ENCODE peak calls at places on chromosomes 6 and 20, in seven cellular contexts. One of them, this sample, is unnamed.

GRCh38 chr6:43728586-43728985 is 41.0 kb upstream of the MRPS18A start:
- DNase-seq in NCI-H226: no peak
- DNase-seq in astrocyte: no peak
- DNase-seq in stimulated activated CD4-positive, alpha-beta T cell treated with anti-CD3 and anti-CD28 coated beads, Interleukin-4, amount 100 ng/mL, for 48 hours: no peak
- DNase-seq in SHP77: no peak
- DNase-seq in activated CD8-positive, alpha-beta memory T cell treated with anti-CD3 and anti-CD28 coated beads for 4 hours: no peak
- DNase-seq in non-pigmented ciliary epithelial cell: no peak
- DNase-seq in this sample: no peak

GRCh38 chr20:12762725-12763124 is 246.0 kb upstream of the SPTLC3 start:
- DNase-seq in astrocyte: no peak
- DNase-seq in stimulated activated CD4-positive, alpha-beta T cell treated with anti-CD3 and anti-CD28 coated beads, Interleukin-4, amount 100 ng/mL, for 48 hours: no peak
- DNase-seq in NCI-H226: no peak
- DNase-seq in activated CD8-positive, alpha-beta memory T cell treated with anti-CD3 and anti-CD28 coated beads for 4 hours: no peak
- DNase-seq in SHP77: peak; percentile 16
- DNase-seq in non-pigmented ciliary epithelial cell: no peak
- DNase-seq in this sample: no peak

GRCh38 chr20:57473246-57474042 is 51.5 kb downstream of the CTCFL start:
- DNase-seq in activated CD8-positive, alpha-beta memory T cell treated with anti-CD3 and anti-CD28 coated beads for 4 hours: no peak
- DNase-seq in NCI-H226: no peak
- DNase-seq in astrocyte: no peak
- DNase-seq in stimulated activated CD4-positive, alpha-beta T cell treated with anti-CD3 and anti-CD28 coated beads, Interleukin-4, amount 100 ng/mL, for 48 hours: no peak
- DNase-seq in SHP77: no peak
- DNase-seq in non-pigmented ciliary epithelial cell: no peak
- DNase-seq in this sample: peak; percentile 61

GRCh38 chr20:63072231-63072791 is 65.5 kb upstream of the BHLHE23 start:
- DNase-seq in activated CD8-positive, alpha-beta memory T cell treated with anti-CD3 and anti-CD28 coated beads for 4 hours: no peak
- DNase-seq in stimulated activated CD4-positive, alpha-beta T cell treated with anti-CD3 and anti-CD28 coated beads, Interleukin-4, amount 100 ng/mL, for 48 hours: no peak
- DNase-seq in NCI-H226: no peak
- DNase-seq in SHP77: no peak
- DNase-seq in astrocyte: no peak
- DNase-seq in non-pigmented ciliary epithelial cell: no peak
- DNase-seq in this sample: no peak

GRCh38 chr6:81451787-81452186 is 300.7 kb downstream of the TENT5A start:
- DNase-seq in activated CD8-positive, alpha-beta memory T cell treated with anti-CD3 and anti-CD28 coated beads for 4 hours: no peak
- DNase-seq in SHP77: peak; percentile 89
- DNase-seq in astrocyte: peak; percentile 93
- DNase-seq in non-pigmented ciliary epithelial cell: peak; percentile 96
- DNase-seq in stimulated activated CD4-positive, alpha-beta T cell treated with anti-CD3 and anti-CD28 coated beads, Interleukin-4, amount 100 ng/mL, for 48 hours: no peak
- DNase-seq in NCI-H226: peak; percentile 89
- DNase-seq in this sample: no peak

GRCh38 chr20:667351-668034 is 8.1 kb downstream of the SCRT2 start:
- DNase-seq in non-pigmented ciliary epithelial cell: no peak
- DNase-seq in activated CD8-positive, alpha-beta memory T cell treated with anti-CD3 and anti-CD28 coated beads for 4 hours: peak; percentile 39
- DNase-seq in SHP77: peak; percentile 61
- DNase-seq in stimulated activated CD4-positive, alpha-beta T cell treated with anti-CD3 and anti-CD28 coated beads, Interleukin-4, amount 100 ng/mL, for 48 hours: peak; percentile 54
- DNase-seq in astrocyte: no peak
- DNase-seq in NCI-H226: no peak
- DNase-seq in this sample: peak; percentile 41

GRCh38 chr6:118485601-118486550 is 62.2 kb upstream of the PLN start:
- DNase-seq in activated CD8-positive, alpha-beta memory T cell treated with anti-CD3 and anti-CD28 coated beads for 4 hours: no peak
- DNase-seq in SHP77: no peak
- DNase-seq in NCI-H226: no peak
- DNase-seq in stimulated activated CD4-positive, alpha-beta T cell treated with anti-CD3 and anti-CD28 coated beads, Interleukin-4, amount 100 ng/mL, for 48 hours: no peak
- DNase-seq in non-pigmented ciliary epithelial cell: no peak
- DNase-seq in astrocyte: no peak
- DNase-seq in this sample: no peak

GRCh38 chr6:165850434-165851019 is 187.5 kb upstream of the PDE10A start:
- DNase-seq in stimulated activated CD4-positive, alpha-beta T cell treated with anti-CD3 and anti-CD28 coated beads, Interleukin-4, amount 100 ng/mL, for 48 hours: peak; percentile 49
- DNase-seq in astrocyte: peak; percentile 10
- DNase-seq in activated CD8-positive, alpha-beta memory T cell treated with anti-CD3 and anti-CD28 coated beads for 4 hours: peak; percentile 5
- DNase-seq in non-pigmented ciliary epithelial cell: peak; percentile 5
- DNase-seq in SHP77: peak; percentile 39
- DNase-seq in NCI-H226: peak; percentile 35
- DNase-seq in this sample: peak; percentile 57

GRCh38 chr6:157143171-157143884 is 180.0 kb downstream of the TMEM242 start:
- DNase-seq in stimulated activated CD4-positive, alpha-beta T cell treated with anti-CD3 and anti-CD28 coated beads, Interleukin-4, amount 100 ng/mL, for 48 hours: peak; percentile 8
- DNase-seq in SHP77: no peak
- DNase-seq in NCI-H226: no peak
- DNase-seq in astrocyte: peak; percentile 97
- DNase-seq in activated CD8-positive, alpha-beta memory T cell treated with anti-CD3 and anti-CD28 coated beads for 4 hours: no peak
- DNase-seq in non-pigmented ciliary epithelial cell: no peak
- DNase-seq in this sample: no peak

GRCh38 chr6:162999575-163000285 is 272.0 kb downstream of the PACRG start:
- DNase-seq in activated CD8-positive, alpha-beta memory T cell treated with anti-CD3 and anti-CD28 coated beads for 4 hours: no peak
- DNase-seq in stimulated activated CD4-positive, alpha-beta T cell treated with anti-CD3 and anti-CD28 coated beads, Interleukin-4, amount 100 ng/mL, for 48 hours: no peak
- DNase-seq in SHP77: no peak
- DNase-seq in NCI-H226: no peak
- DNase-seq in astrocyte: peak; percentile 92
- DNase-seq in non-pigmented ciliary epithelial cell: peak; percentile 36
- DNase-seq in this sample: no peak

GRCh38 chr6:157535354-157536217 is 154.6 kb downstream of the ZDHHC14 start:
- DNase-seq in activated CD8-positive, alpha-beta memory T cell treated with anti-CD3 and anti-CD28 coated beads for 4 hours: no peak
- DNase-seq in non-pigmented ciliary epithelial cell: peak; percentile 30
- DNase-seq in astrocyte: peak; percentile 86
- DNase-seq in NCI-H226: peak; percentile 62
- DNase-seq in stimulated activated CD4-positive, alpha-beta T cell treated with anti-CD3 and anti-CD28 coated beads, Interleukin-4, amount 100 ng/mL, for 48 hours: no peak
- DNase-seq in SHP77: no peak
- DNase-seq in this sample: no peak

GRCh38 chr20:50913976-50914375 is 17.3 kb downstream of the ADNP start:
- DNase-seq in activated CD8-positive, alpha-beta memory T cell treated with anti-CD3 and anti-CD28 coated beads for 4 hours: no peak
- DNase-seq in NCI-H226: peak; percentile 92
- DNase-seq in non-pigmented ciliary epithelial cell: peak; percentile 55
- DNase-seq in astrocyte: peak; percentile 83
- DNase-seq in SHP77: no peak
- DNase-seq in stimulated activated CD4-positive, alpha-beta T cell treated with anti-CD3 and anti-CD28 coated beads, Interleukin-4, amount 100 ng/mL, for 48 hours: peak; percentile 11
- DNase-seq in this sample: no peak

GRCh38 chr6:166588691-166589333 is 2.3 kb upstream of the RAMACL start:
- DNase-seq in SHP77: no peak
- DNase-seq in astrocyte: peak; percentile 84
- DNase-seq in non-pigmented ciliary epithelial cell: no peak
- DNase-seq in NCI-H226: peak; percentile 71
- DNase-seq in activated CD8-positive, alpha-beta memory T cell treated with anti-CD3 and anti-CD28 coated beads for 4 hours: no peak
- DNase-seq in stimulated activated CD4-positive, alpha-beta T cell treated with anti-CD3 and anti-CD28 coated beads, Interleukin-4, amount 100 ng/mL, for 48 hours: no peak
- DNase-seq in this sample: peak; percentile 45

GRCh38 chr6:46144270-46144669 is 14.5 kb downstream of the ENPP4 start:
- DNase-seq in SHP77: no peak
- DNase-seq in non-pigmented ciliary epithelial cell: no peak
- DNase-seq in activated CD8-positive, alpha-beta memory T cell treated with anti-CD3 and anti-CD28 coated beads for 4 hours: no peak
- DNase-seq in NCI-H226: no peak
- DNase-seq in stimulated activated CD4-positive, alpha-beta T cell treated with anti-CD3 and anti-CD28 coated beads, Interleukin-4, amount 100 ng/mL, for 48 hours: no peak
- DNase-seq in astrocyte: no peak
- DNase-seq in this sample: no peak

GRCh38 chr6:80460396-80460912 is 354.0 kb downstream of the BCKDHB start:
- DNase-seq in NCI-H226: no peak
- DNase-seq in non-pigmented ciliary epithelial cell: no peak
- DNase-seq in astrocyte: no peak
- DNase-seq in SHP77: no peak
- DNase-seq in activated CD8-positive, alpha-beta memory T cell treated with anti-CD3 and anti-CD28 coated beads for 4 hours: no peak
- DNase-seq in stimulated activated CD4-positive, alpha-beta T cell treated with anti-CD3 and anti-CD28 coated beads, Interleukin-4, amount 100 ng/mL, for 48 hours: no peak
- DNase-seq in this sample: no peak

GRCh38 chr20:9514461-9515210 is at the start of gene LAMP5:
- DNase-seq in NCI-H226: no peak
- DNase-seq in astrocyte: peak; percentile 17
- DNase-seq in SHP77: no peak
- DNase-seq in non-pigmented ciliary epithelial cell: no peak
- DNase-seq in stimulated activated CD4-positive, alpha-beta T cell treated with anti-CD3 and anti-CD28 coated beads, Interleukin-4, amount 100 ng/mL, for 48 hours: no peak
- DNase-seq in activated CD8-positive, alpha-beta memory T cell treated with anti-CD3 and anti-CD28 coated beads for 4 hours: no peak
- DNase-seq in this sample: no peak

GRCh38 chr6:37965964-37966676 is 146.6 kb downstream of the ZFAND3 start:
- DNase-seq in activated CD8-positive, alpha-beta memory T cell treated with anti-CD3 and anti-CD28 coated beads for 4 hours: no peak
- DNase-seq in NCI-H226: peak; percentile 6
- DNase-seq in SHP77: no peak
- DNase-seq in stimulated activated CD4-positive, alpha-beta T cell treated with anti-CD3 and anti-CD28 coated beads, Interleukin-4, amount 100 ng/mL, for 48 hours: no peak
- DNase-seq in astrocyte: peak; percentile 93
- DNase-seq in non-pigmented ciliary epithelial cell: peak; percentile 49
- DNase-seq in this sample: no peak

GRCh38 chr20:63218701-63219446 is 2.9 kb upstream of the YTHDF1 start:
- DNase-seq in stimulated activated CD4-positive, alpha-beta T cell treated with anti-CD3 and anti-CD28 coated beads, Interleukin-4, amount 100 ng/mL, for 48 hours: no peak
- DNase-seq in non-pigmented ciliary epithelial cell: no peak
- DNase-seq in NCI-H226: no peak
- DNase-seq in SHP77: no peak
- DNase-seq in activated CD8-positive, alpha-beta memory T cell treated with anti-CD3 and anti-CD28 coated beads for 4 hours: no peak
- DNase-seq in astrocyte: no peak
- DNase-seq in this sample: no peak

GRCh38 chr6:156794963-156795362 is 17.8 kb downstream of the ARID1B start:
- DNase-seq in SHP77: no peak
- DNase-seq in astrocyte: no peak
- DNase-seq in non-pigmented ciliary epithelial cell: no peak
- DNase-seq in activated CD8-positive, alpha-beta memory T cell treated with anti-CD3 and anti-CD28 coated beads for 4 hours: no peak
- DNase-seq in NCI-H226: no peak
- DNase-seq in stimulated activated CD4-positive, alpha-beta T cell treated with anti-CD3 and anti-CD28 coated beads, Interleukin-4, amount 100 ng/mL, for 48 hours: peak; percentile 7
- DNase-seq in this sample: no peak

GRCh38 chr6:109024784-109025183 is 69.9 kb downstream of the SESN1 start:
- DNase-seq in non-pigmented ciliary epithelial cell: no peak
- DNase-seq in astrocyte: no peak
- DNase-seq in NCI-H226: no peak
- DNase-seq in activated CD8-positive, alpha-beta memory T cell treated with anti-CD3 and anti-CD28 coated beads for 4 hours: no peak
- DNase-seq in SHP77: no peak
- DNase-seq in stimulated activated CD4-positive, alpha-beta T cell treated with anti-CD3 and anti-CD28 coated beads, Interleukin-4, amount 100 ng/mL, for 48 hours: no peak
- DNase-seq in this sample: no peak

GRCh38 chr6:15148356-15149058 is 97.4 kb upstream of the JARID2 start:
- DNase-seq in SHP77: no peak
- DNase-seq in non-pigmented ciliary epithelial cell: peak; percentile 67
- DNase-seq in activated CD8-positive, alpha-beta memory T cell treated with anti-CD3 and anti-CD28 coated beads for 4 hours: no peak
- DNase-seq in NCI-H226: no peak
- DNase-seq in astrocyte: peak; percentile 71
- DNase-seq in stimulated activated CD4-positive, alpha-beta T cell treated with anti-CD3 and anti-CD28 coated beads, Interleukin-4, amount 100 ng/mL, for 48 hours: no peak
- DNase-seq in this sample: peak; percentile 73

GRCh38 chr6:33634203-33634727 is 13.1 kb downstream of the ITPR3 start:
- DNase-seq in SHP77: no peak
- DNase-seq in non-pigmented ciliary epithelial cell: no peak
- DNase-seq in astrocyte: no peak
- DNase-seq in stimulated activated CD4-positive, alpha-beta T cell treated with anti-CD3 and anti-CD28 coated beads, Interleukin-4, amount 100 ng/mL, for 48 hours: no peak
- DNase-seq in activated CD8-positive, alpha-beta memory T cell treated with anti-CD3 and anti-CD28 coated beads for 4 hours: no peak
- DNase-seq in NCI-H226: no peak
- DNase-seq in this sample: no peak

GRCh38 chr6:73180718-73181619 is 44.3 kb downstream of the KHDC1L start:
- DNase-seq in activated CD8-positive, alpha-beta memory T cell treated with anti-CD3 and anti-CD28 coated beads for 4 hours: no peak
- DNase-seq in NCI-H226: peak; percentile 50
- DNase-seq in non-pigmented ciliary epithelial cell: peak; percentile 52
- DNase-seq in stimulated activated CD4-positive, alpha-beta T cell treated with anti-CD3 and anti-CD28 coated beads, Interleukin-4, amount 100 ng/mL, for 48 hours: no peak
- DNase-seq in astrocyte: peak; percentile 66
- DNase-seq in SHP77: peak; percentile 45
- DNase-seq in this sample: peak; percentile 9

GRCh38 chr20:61951695-61952533 is 113.8 kb downstream of the TAF4 start:
- DNase-seq in NCI-H226: no peak
- DNase-seq in stimulated activated CD4-positive, alpha-beta T cell treated with anti-CD3 and anti-CD28 coated beads, Interleukin-4, amount 100 ng/mL, for 48 hours: no peak
- DNase-seq in SHP77: no peak
- DNase-seq in activated CD8-positive, alpha-beta memory T cell treated with anti-CD3 and anti-CD28 coated beads for 4 hours: no peak
- DNase-seq in astrocyte: peak; percentile 15
- DNase-seq in non-pigmented ciliary epithelial cell: no peak
- DNase-seq in this sample: peak; percentile 76

GRCh38 chr6:154297210-154297609 is 59.4 kb downstream of the IPCEF1 start:
- DNase-seq in SHP77: no peak
- DNase-seq in non-pigmented ciliary epithelial cell: no peak
- DNase-seq in stimulated activated CD4-positive, alpha-beta T cell treated with anti-CD3 and anti-CD28 coated beads, Interleukin-4, amount 100 ng/mL, for 48 hours: no peak
- DNase-seq in activated CD8-positive, alpha-beta memory T cell treated with anti-CD3 and anti-CD28 coated beads for 4 hours: no peak
- DNase-seq in NCI-H226: no peak
- DNase-seq in astrocyte: no peak
- DNase-seq in this sample: no peak

GRCh38 chr6:132977413-132977812 is 163.0 kb downstream of the RPS12 start:
- DNase-seq in astrocyte: no peak
- DNase-seq in SHP77: no peak
- DNase-seq in stimulated activated CD4-positive, alpha-beta T cell treated with anti-CD3 and anti-CD28 coated beads, Interleukin-4, amount 100 ng/mL, for 48 hours: no peak
- DNase-seq in non-pigmented ciliary epithelial cell: no peak
- DNase-seq in activated CD8-positive, alpha-beta memory T cell treated with anti-CD3 and anti-CD28 coated beads for 4 hours: no peak
- DNase-seq in NCI-H226: no peak
- DNase-seq in this sample: no peak

GRCh38 chr20:41413169-41413568 is 46.6 kb upstream of the EMILIN3 start:
- DNase-seq in SHP77: no peak
- DNase-seq in NCI-H226: no peak
- DNase-seq in astrocyte: no peak
- DNase-seq in non-pigmented ciliary epithelial cell: no peak
- DNase-seq in activated CD8-positive, alpha-beta memory T cell treated with anti-CD3 and anti-CD28 coated beads for 4 hours: no peak
- DNase-seq in stimulated activated CD4-positive, alpha-beta T cell treated with anti-CD3 and anti-CD28 coated beads, Interleukin-4, amount 100 ng/mL, for 48 hours: no peak
- DNase-seq in this sample: no peak

GRCh38 chr20:46142124-46142523 is 24.0 kb downstream of the CD40 start:
- DNase-seq in non-pigmented ciliary epithelial cell: no peak
- DNase-seq in SHP77: no peak
- DNase-seq in NCI-H226: no peak
- DNase-seq in stimulated activated CD4-positive, alpha-beta T cell treated with anti-CD3 and anti-CD28 coated beads, Interleukin-4, amount 100 ng/mL, for 48 hours: no peak
- DNase-seq in astrocyte: no peak
- DNase-seq in activated CD8-positive, alpha-beta memory T cell treated with anti-CD3 and anti-CD28 coated beads for 4 hours: no peak
- DNase-seq in this sample: no peak

GRCh38 chr20:58107533-58107932 is 120.9 kb downstream of the ANKRD60 start:
- DNase-seq in activated CD8-positive, alpha-beta memory T cell treated with anti-CD3 and anti-CD28 coated beads for 4 hours: no peak
- DNase-seq in stimulated activated CD4-positive, alpha-beta T cell treated with anti-CD3 and anti-CD28 coated beads, Interleukin-4, amount 100 ng/mL, for 48 hours: no peak
- DNase-seq in SHP77: no peak
- DNase-seq in astrocyte: no peak
- DNase-seq in NCI-H226: no peak
- DNase-seq in non-pigmented ciliary epithelial cell: no peak
- DNase-seq in this sample: no peak

GRCh38 chr6:130965657-130966056 is 97.4 kb downstream of the EPB41L2 start:
- DNase-seq in activated CD8-positive, alpha-beta memory T cell treated with anti-CD3 and anti-CD28 coated beads for 4 hours: no peak
- DNase-seq in non-pigmented ciliary epithelial cell: no peak
- DNase-seq in NCI-H226: peak; percentile 37
- DNase-seq in SHP77: no peak
- DNase-seq in stimulated activated CD4-positive, alpha-beta T cell treated with anti-CD3 and anti-CD28 coated beads, Interleukin-4, amount 100 ng/mL, for 48 hours: no peak
- DNase-seq in astrocyte: peak; percentile 65
- DNase-seq in this sample: no peak

GRCh38 chr6:87656857-87657256 is 45.2 kb downstream of the AKIRIN2 start:
- DNase-seq in activated CD8-positive, alpha-beta memory T cell treated with anti-CD3 and anti-CD28 coated beads for 4 hours: no peak
- DNase-seq in stimulated activated CD4-positive, alpha-beta T cell treated with anti-CD3 and anti-CD28 coated beads, Interleukin-4, amount 100 ng/mL, for 48 hours: no peak
- DNase-seq in SHP77: no peak
- DNase-seq in non-pigmented ciliary epithelial cell: no peak
- DNase-seq in NCI-H226: no peak
- DNase-seq in astrocyte: no peak
- DNase-seq in this sample: no peak

GRCh38 chr6:159610881-159611280 is 82.2 kb downstream of the SOD2 start:
- DNase-seq in non-pigmented ciliary epithelial cell: no peak
- DNase-seq in stimulated activated CD4-positive, alpha-beta T cell treated with anti-CD3 and anti-CD28 coated beads, Interleukin-4, amount 100 ng/mL, for 48 hours: no peak
- DNase-seq in activated CD8-positive, alpha-beta memory T cell treated with anti-CD3 and anti-CD28 coated beads for 4 hours: no peak
- DNase-seq in astrocyte: no peak
- DNase-seq in NCI-H226: no peak
- DNase-seq in SHP77: no peak
- DNase-seq in this sample: no peak

GRCh38 chr20:13243826-13244376 is 22.8 kb downstream of the ISM1 start:
- DNase-seq in non-pigmented ciliary epithelial cell: no peak
- DNase-seq in astrocyte: no peak
- DNase-seq in NCI-H226: peak; percentile 8
- DNase-seq in stimulated activated CD4-positive, alpha-beta T cell treated with anti-CD3 and anti-CD28 coated beads, Interleukin-4, amount 100 ng/mL, for 48 hours: no peak
- DNase-seq in activated CD8-positive, alpha-beta memory T cell treated with anti-CD3 and anti-CD28 coated beads for 4 hours: no peak
- DNase-seq in SHP77: peak; percentile 18
- DNase-seq in this sample: no peak

GRCh38 chr20:46550441-46550840 is at the start of gene OCSTAMP:
- DNase-seq in NCI-H226: no peak
- DNase-seq in stimulated activated CD4-positive, alpha-beta T cell treated with anti-CD3 and anti-CD28 coated beads, Interleukin-4, amount 100 ng/mL, for 48 hours: no peak
- DNase-seq in non-pigmented ciliary epithelial cell: no peak
- DNase-seq in astrocyte: no peak
- DNase-seq in activated CD8-positive, alpha-beta memory T cell treated with anti-CD3 and anti-CD28 coated beads for 4 hours: no peak
- DNase-seq in SHP77: no peak
- DNase-seq in this sample: peak; percentile 83

GRCh38 chr6:105318660-105319059 is 84.2 kb downstream of the PREP start:
- DNase-seq in non-pigmented ciliary epithelial cell: peak; percentile 55
- DNase-seq in astrocyte: peak; percentile 78
- DNase-seq in NCI-H226: peak; percentile 45
- DNase-seq in activated CD8-positive, alpha-beta memory T cell treated with anti-CD3 and anti-CD28 coated beads for 4 hours: no peak
- DNase-seq in stimulated activated CD4-positive, alpha-beta T cell treated with anti-CD3 and anti-CD28 coated beads, Interleukin-4, amount 100 ng/mL, for 48 hours: no peak
- DNase-seq in SHP77: no peak
- DNase-seq in this sample: no peak

GRCh38 chr6:129192458-129192989 is 309.6 kb downstream of the LAMA2 start:
- DNase-seq in stimulated activated CD4-positive, alpha-beta T cell treated with anti-CD3 and anti-CD28 coated beads, Interleukin-4, amount 100 ng/mL, for 48 hours: no peak
- DNase-seq in non-pigmented ciliary epithelial cell: no peak
- DNase-seq in astrocyte: no peak
- DNase-seq in NCI-H226: no peak
- DNase-seq in activated CD8-positive, alpha-beta memory T cell treated with anti-CD3 and anti-CD28 coated beads for 4 hours: no peak
- DNase-seq in SHP77: no peak
- DNase-seq in this sample: no peak

GRCh38 chr6:95693108-95693507 is 115.8 kb downstream of the MANEA start:
- DNase-seq in astrocyte: no peak
- DNase-seq in stimulated activated CD4-positive, alpha-beta T cell treated with anti-CD3 and anti-CD28 coated beads, Interleukin-4, amount 100 ng/mL, for 48 hours: no peak
- DNase-seq in non-pigmented ciliary epithelial cell: no peak
- DNase-seq in activated CD8-positive, alpha-beta memory T cell treated with anti-CD3 and anti-CD28 coated beads for 4 hours: no peak
- DNase-seq in SHP77: no peak
- DNase-seq in NCI-H226: no peak
- DNase-seq in this sample: no peak

GRCh38 chr6:106731144-106731842 is 101.9 kb downstream of the QRSL1 start:
- DNase-seq in NCI-H226: no peak
- DNase-seq in stimulated activated CD4-positive, alpha-beta T cell treated with anti-CD3 and anti-CD28 coated beads, Interleukin-4, amount 100 ng/mL, for 48 hours: no peak
- DNase-seq in activated CD8-positive, alpha-beta memory T cell treated with anti-CD3 and anti-CD28 coated beads for 4 hours: no peak
- DNase-seq in SHP77: no peak
- DNase-seq in astrocyte: no peak
- DNase-seq in non-pigmented ciliary epithelial cell: no peak
- DNase-seq in this sample: no peak